ENCODE peak calls at places on chromosome 4, in nine cellular contexts. One of them, this sample, is unnamed.

GRCh38 chr4:147778942-147779341 is 47.1 kb downstream of the ARHGAP10 start:
- DNase-seq in A549: no peak
- DNase-seq in SK-N-SH: no peak
- DNase-seq in GM23338: no peak
- DNase-seq in HCT116: no peak
- DNase-seq in HepG2: no peak
- DNase-seq in K562: no peak
- DNase-seq in GM12878: peak; percentile 98
- DNase-seq in Panc1: no peak
- DNase-seq in this sample: no peak

GRCh38 chr4:38800956-38801450 is 3.6 kb downstream of the TLR1 start:
- DNase-seq in A549: no peak
- DNase-seq in SK-N-SH: no peak
- DNase-seq in GM23338: no peak
- DNase-seq in HCT116: no peak
- DNase-seq in HepG2: no peak
- DNase-seq in K562: no peak
- DNase-seq in GM12878: no peak
- DNase-seq in Panc1: no peak
- DNase-seq in this sample: no peak

GRCh38 chr4:91111556-91111955 is 984.4 kb downstream of the CCSER1 start:
- DNase-seq in A549: no peak
- DNase-seq in SK-N-SH: no peak
- DNase-seq in GM23338: no peak
- DNase-seq in HCT116: no peak
- DNase-seq in HepG2: no peak
- DNase-seq in K562: no peak
- DNase-seq in GM12878: no peak
- DNase-seq in Panc1: no peak
- DNase-seq in this sample: no peak

GRCh38 chr4:99723555-99724450 is 66.2 kb upstream of the C4orf54 start:
- DNase-seq in A549: peak; percentile 68
- DNase-seq in SK-N-SH: peak; percentile 4
- DNase-seq in GM23338: no peak
- DNase-seq in HCT116: peak; percentile 10
- DNase-seq in HepG2: peak; percentile 58
- DNase-seq in K562: peak; percentile 26
- DNase-seq in GM12878: no peak
- DNase-seq in Panc1: no peak
- DNase-seq in this sample: peak; percentile 13

GRCh38 chr4:13881880-13882279 is 254.4 kb upstream of the BOD1L1 start:
- DNase-seq in A549: no peak
- DNase-seq in SK-N-SH: no peak
- DNase-seq in GM23338: no peak
- DNase-seq in HCT116: no peak
- DNase-seq in HepG2: no peak
- DNase-seq in K562: no peak
- DNase-seq in GM12878: no peak
- DNase-seq in Panc1: no peak
- DNase-seq in this sample: no peak

GRCh38 chr4:20625460-20625859 is 74.8 kb upstream of the PACRGL start:
- DNase-seq in A549: no peak
- DNase-seq in SK-N-SH: no peak
- DNase-seq in GM23338: no peak
- DNase-seq in HCT116: no peak
- DNase-seq in HepG2: no peak
- DNase-seq in K562: no peak
- DNase-seq in GM12878: no peak
- DNase-seq in Panc1: no peak
- DNase-seq in this sample: peak; percentile 78

GRCh38 chr4:129515356-129515755 is 419.4 kb downstream of the C4orf33 start:
- DNase-seq in A549: no peak
- DNase-seq in SK-N-SH: no peak
- DNase-seq in GM23338: no peak
- DNase-seq in HCT116: no peak
- DNase-seq in HepG2: no peak
- DNase-seq in K562: no peak
- DNase-seq in GM12878: no peak
- DNase-seq in Panc1: no peak
- DNase-seq in this sample: no peak

GRCh38 chr4:64158648-64159326 is 250.5 kb downstream of the TECRL start:
- DNase-seq in A549: peak; percentile 67
- DNase-seq in SK-N-SH: peak; percentile 28
- DNase-seq in GM23338: peak; percentile 86
- DNase-seq in HCT116: peak; percentile 12
- DNase-seq in HepG2: peak; percentile 59
- DNase-seq in K562: peak; percentile 28
- DNase-seq in GM12878: peak; percentile 19
- DNase-seq in Panc1: peak; percentile 32
- DNase-seq in this sample: peak; percentile 43

GRCh38 chr4:78379991-78380739 is 171.4 kb upstream of the ANXA3 start:
- DNase-seq in A549: peak; percentile 2
- DNase-seq in SK-N-SH: no peak
- DNase-seq in GM23338: no peak
- DNase-seq in HCT116: no peak
- DNase-seq in HepG2: no peak
- DNase-seq in K562: no peak
- DNase-seq in GM12878: no peak
- DNase-seq in Panc1: no peak
- DNase-seq in this sample: no peak

GRCh38 chr4:152357206-152357605 is 178.7 kb downstream of the FBXW7 start:
- DNase-seq in A549: peak; percentile 30
- DNase-seq in SK-N-SH: no peak
- DNase-seq in GM23338: no peak
- DNase-seq in HCT116: no peak
- DNase-seq in HepG2: no peak
- DNase-seq in K562: no peak
- DNase-seq in GM12878: no peak
- DNase-seq in Panc1: no peak
- DNase-seq in this sample: peak; percentile 42

GRCh38 chr4:25245181-25245580 is 11.3 kb downstream of the PI4K2B start:
- DNase-seq in A549: no peak
- DNase-seq in SK-N-SH: no peak
- DNase-seq in GM23338: peak; percentile 73
- DNase-seq in HCT116: no peak
- DNase-seq in HepG2: no peak
- DNase-seq in K562: no peak
- DNase-seq in GM12878: no peak
- DNase-seq in Panc1: no peak
- DNase-seq in this sample: no peak

GRCh38 chr4:25252230-25253071 is 18.6 kb downstream of the PI4K2B start:
- DNase-seq in A549: no peak
- DNase-seq in SK-N-SH: no peak
- DNase-seq in GM23338: no peak
- DNase-seq in HCT116: no peak
- DNase-seq in HepG2: no peak
- DNase-seq in K562: no peak
- DNase-seq in GM12878: no peak
- DNase-seq in Panc1: no peak
- DNase-seq in this sample: no peak

GRCh38 chr4:25246680-25247611 is 13.1 kb downstream of the PI4K2B start:
- DNase-seq in A549: no peak
- DNase-seq in SK-N-SH: no peak
- DNase-seq in GM23338: no peak
- DNase-seq in HCT116: no peak
- DNase-seq in HepG2: no peak
- DNase-seq in K562: no peak
- DNase-seq in GM12878: no peak
- DNase-seq in Panc1: no peak
- DNase-seq in this sample: no peak
- H3K27ac ChIP-seq in A549: no peak overlapping the region
- H3K27ac ChIP-seq in SK-N-SH: no peak overlapping the region
- H3K27ac ChIP-seq in GM23338: no peak overlapping the region
- H3K27ac ChIP-seq in HCT116: no peak overlapping the region
- H3K27ac ChIP-seq in HepG2: no peak overlapping the region
- H3K27ac ChIP-seq in K562: no peak overlapping the region
- H3K27ac ChIP-seq in GM12878: no peak overlapping the region
- H3K27ac ChIP-seq in Panc1: no peak overlapping the region
- H3K27ac ChIP-seq in this sample: no peak overlapping the region

DNA sequence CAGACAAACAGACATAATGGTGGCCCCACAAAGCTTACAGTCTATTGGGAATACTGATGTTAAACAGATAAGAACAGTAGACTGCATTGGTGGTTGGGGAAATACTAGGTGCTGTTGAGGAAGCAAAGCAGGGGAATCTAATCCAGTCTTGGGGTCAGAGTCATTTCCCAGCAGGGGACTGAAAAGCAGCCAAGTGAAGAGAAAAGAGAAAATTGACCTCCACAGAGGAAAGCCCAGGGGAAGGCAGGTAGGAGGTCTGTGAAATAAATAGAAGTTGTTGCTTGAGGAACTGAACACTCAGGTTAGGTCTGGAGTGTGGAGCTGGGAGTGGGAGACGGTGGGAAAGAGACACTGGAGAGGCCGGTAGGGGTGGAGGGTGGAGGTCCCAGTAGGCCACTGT is 33.0 kb upstream of the LEF1 start:
- DNase-seq in A549: no peak
- DNase-seq in SK-N-SH: no peak
- DNase-seq in GM23338: no peak
- DNase-seq in HCT116: no peak
- DNase-seq in HepG2: no peak
- DNase-seq in K562: no peak
- DNase-seq in GM12878: no peak
- DNase-seq in Panc1: no peak
- DNase-seq in this sample: no peak
- TF ChIP-seq REST in A549: no peak
- TF ChIP-seq REST in SK-N-SH: no peak
- TF ChIP-seq REST in GM23338: no peak
- TF ChIP-seq REST in HCT116: no peak
- TF ChIP-seq REST in HepG2: no peak
- TF ChIP-seq REST in K562: no peak
- TF ChIP-seq REST in GM12878: no peak
- TF ChIP-seq REST in Panc1: no peak
- TF ChIP-seq REST in this sample: no peak

GRCh38 chr4:182190306-182190705 is 52.9 kb upstream of the TENM3 start:
- DNase-seq in A549: no peak
- DNase-seq in SK-N-SH: no peak
- DNase-seq in GM23338: no peak
- DNase-seq in HCT116: no peak
- DNase-seq in HepG2: no peak
- DNase-seq in K562: no peak
- DNase-seq in GM12878: no peak
- DNase-seq in Panc1: no peak
- DNase-seq in this sample: no peak

GRCh38 chr4:182185491-182185890 is 57.7 kb upstream of the TENM3 start:
- DNase-seq in A549: no peak
- DNase-seq in SK-N-SH: no peak
- DNase-seq in GM23338: no peak
- DNase-seq in HCT116: no peak
- DNase-seq in HepG2: no peak
- DNase-seq in K562: no peak
- DNase-seq in GM12878: no peak
- DNase-seq in Panc1: no peak
- DNase-seq in this sample: no peak

GRCh38 chr4:182188622-182189021 is 54.6 kb upstream of the TENM3 start:
- DNase-seq in A549: no peak
- DNase-seq in SK-N-SH: no peak
- DNase-seq in GM23338: no peak
- DNase-seq in HCT116: no peak
- DNase-seq in HepG2: no peak
- DNase-seq in K562: no peak
- DNase-seq in GM12878: no peak
- DNase-seq in Panc1: no peak
- DNase-seq in this sample: no peak

GRCh38 chr4:182192511-182193181 is 50.6 kb upstream of the TENM3 start:
- DNase-seq in A549: no peak
- DNase-seq in SK-N-SH: no peak
- DNase-seq in GM23338: no peak
- DNase-seq in HCT116: no peak
- DNase-seq in HepG2: no peak
- DNase-seq in K562: no peak
- DNase-seq in GM12878: no peak
- DNase-seq in Panc1: no peak
- DNase-seq in this sample: no peak

DNA sequence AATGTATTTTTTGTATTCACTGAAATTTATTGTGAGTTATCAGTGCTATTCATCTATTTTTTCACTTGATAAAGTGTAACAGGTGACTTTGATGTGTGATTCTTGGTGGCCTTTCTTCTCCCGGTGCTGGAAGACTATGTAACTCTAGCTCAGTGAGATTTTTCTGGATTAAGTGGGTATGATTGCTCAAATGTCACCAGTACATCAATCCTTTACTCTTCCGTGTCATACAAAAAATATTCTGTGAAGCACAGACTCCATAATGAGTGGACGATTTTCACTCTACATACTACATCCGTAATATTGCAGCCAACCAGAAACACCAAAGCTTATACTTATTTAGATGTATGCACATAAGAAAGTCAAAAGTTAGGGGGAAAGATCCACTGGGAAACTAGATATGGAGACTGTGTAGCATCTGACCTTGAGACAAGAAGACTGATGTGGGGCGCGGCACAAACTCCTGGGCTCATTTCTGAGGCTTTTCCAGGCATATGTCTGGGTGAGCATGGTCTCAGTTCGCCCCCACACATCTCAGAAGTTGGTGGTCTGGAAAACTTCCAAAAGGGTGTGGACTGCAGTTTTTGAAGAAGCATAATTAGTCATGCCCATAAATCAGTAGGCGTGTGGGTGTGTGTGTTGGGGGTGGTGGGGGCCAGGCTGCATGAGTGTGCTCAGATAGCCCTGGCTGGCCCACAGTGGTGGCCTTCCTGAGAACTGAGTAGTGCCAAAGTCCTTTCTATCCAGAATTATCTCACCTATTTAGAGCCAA is 53.9 kb upstream of the TENM3 start:
- DNase-seq in A549: peak; percentile 14
- DNase-seq in SK-N-SH: no peak
- DNase-seq in GM23338: no peak
- DNase-seq in HCT116: no peak
- DNase-seq in HepG2: no peak
- DNase-seq in K562: peak; percentile 12
- DNase-seq in GM12878: no peak
- DNase-seq in Panc1: no peak
- DNase-seq in this sample: no peak
- H3K27ac ChIP-seq in A549: no peak overlapping the region
- H3K27ac ChIP-seq in SK-N-SH: no peak overlapping the region
- H3K27ac ChIP-seq in GM23338: no peak overlapping the region
- H3K27ac ChIP-seq in HCT116: no peak overlapping the region
- H3K27ac ChIP-seq in HepG2: no peak overlapping the region
- H3K27ac ChIP-seq in K562: no peak overlapping the region
- H3K27ac ChIP-seq in GM12878: no peak overlapping the region
- H3K27ac ChIP-seq in Panc1: no peak overlapping the region
- H3K27ac ChIP-seq in this sample: no peak overlapping the region

DNA sequence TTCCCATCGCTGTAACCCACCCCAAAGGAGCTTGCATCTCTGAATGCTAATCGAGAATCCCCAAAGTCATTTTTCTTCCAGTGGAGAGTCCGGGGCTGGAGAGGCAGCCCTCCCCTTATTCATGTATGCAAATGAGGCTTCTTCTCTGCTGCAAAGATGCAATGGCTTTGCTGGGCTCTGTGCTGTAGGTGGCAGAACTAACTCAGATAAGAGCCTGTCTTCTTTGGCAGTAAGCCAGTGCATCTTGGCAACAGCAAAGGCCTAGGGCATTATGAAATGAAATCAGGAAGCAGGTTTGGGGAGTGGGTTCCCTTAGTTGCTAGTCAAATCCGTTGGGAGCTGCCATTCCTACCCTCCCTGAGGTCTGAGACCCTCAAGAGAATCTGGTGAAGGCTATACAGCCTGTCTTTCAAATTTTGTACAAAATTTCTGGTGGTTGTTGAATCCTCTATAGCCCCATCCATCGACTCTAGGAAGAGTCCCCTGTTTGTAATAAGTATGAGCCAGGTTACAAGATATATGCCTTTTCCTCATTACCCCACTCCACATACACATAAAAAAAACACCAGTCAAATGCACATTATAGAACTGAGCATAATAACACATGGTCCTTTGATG is 290.6 kb upstream of the TAPT1 start:
- DNase-seq in A549: no peak
- DNase-seq in SK-N-SH: peak; percentile 63
- DNase-seq in GM23338: peak; percentile 51
- DNase-seq in HCT116: no peak
- DNase-seq in HepG2: no peak
- DNase-seq in K562: no peak
- DNase-seq in GM12878: no peak
- DNase-seq in Panc1: no peak
- DNase-seq in this sample: peak; percentile 14
- TF ChIP-seq REST in A549: no peak
- TF ChIP-seq REST in SK-N-SH: no peak
- TF ChIP-seq REST in GM23338: no peak
- TF ChIP-seq REST in HCT116: no peak
- TF ChIP-seq REST in HepG2: no peak
- TF ChIP-seq REST in K562: no peak
- TF ChIP-seq REST in GM12878: no peak
- TF ChIP-seq REST in Panc1: no peak
- TF ChIP-seq REST in this sample: no peak